ENCODE peak calls at places on chromosomes 4 and X, in six cellular contexts. One of them, this sample, is unnamed.

GRCh38 chr4:174592256-174592984 is 70.1 kb upstream of the HPGD start:
- DNase-seq in A549: no peak
- DNase-seq in GM12878: no peak
- DNase-seq in endothelial cell of umbilical vein: no peak
- DNase-seq in K562: no peak
- DNase-seq in HepG2: no peak
- DNase-seq in this sample: no peak

GRCh38 chr4:98746530-98746929 is 88.1 kb upstream of the TSPAN5 start:
- DNase-seq in A549: no peak
- DNase-seq in GM12878: no peak
- DNase-seq in endothelial cell of umbilical vein: peak
- DNase-seq in K562: no peak
- DNase-seq in HepG2: no peak
- DNase-seq in this sample: no peak

GRCh38 chr4:37976991-37977470 is 16.8 kb downstream of the PTTG2 start:
- DNase-seq in A549: peak
- DNase-seq in GM12878: no peak
- DNase-seq in endothelial cell of umbilical vein: peak
- DNase-seq in K562: peak
- DNase-seq in HepG2: peak
- DNase-seq in this sample: peak

GRCh38 chr4:5751918-5752802 is 41.2 kb downstream of the EVC start:
- DNase-seq in A549: no peak
- DNase-seq in GM12878: no peak
- DNase-seq in endothelial cell of umbilical vein: peak
- DNase-seq in K562: no peak
- DNase-seq in HepG2: no peak
- DNase-seq in this sample: no peak

GRCh38 chr4:122163301-122163700 is 11.2 kb downstream of the BLTP1 start:
- DNase-seq in A549: no peak
- DNase-seq in GM12878: no peak
- DNase-seq in endothelial cell of umbilical vein: no peak
- DNase-seq in K562: no peak
- DNase-seq in HepG2: no peak
- DNase-seq in this sample: no peak

GRCh38 chr4:7415927-7416686 is 18.6 kb downstream of the PSAPL1 start:
- DNase-seq in A549: no peak
- DNase-seq in GM12878: no peak
- DNase-seq in endothelial cell of umbilical vein: no peak
- DNase-seq in K562: no peak
- DNase-seq in HepG2: no peak
- DNase-seq in this sample: no peak

GRCh38 chr4:125434136-125434535 is 119.4 kb downstream of the FAT4 start:
- DNase-seq in A549: no peak
- DNase-seq in GM12878: no peak
- DNase-seq in endothelial cell of umbilical vein: no peak
- DNase-seq in K562: no peak
- DNase-seq in HepG2: no peak
- DNase-seq in this sample: no peak

GRCh38 chrX:120301960-120302359 is 9.3 kb downstream of the TMEM255A start:
- DNase-seq in A549: no peak
- DNase-seq in GM12878: no peak
- DNase-seq in endothelial cell of umbilical vein: no peak
- DNase-seq in K562: no peak
- DNase-seq in HepG2: no peak
- DNase-seq in this sample: no peak

GRCh38 chrX:49273181-49273727 is 3.7 kb downstream of the PPP1R3F start:
- DNase-seq in A549: no peak
- DNase-seq in GM12878: no peak
- DNase-seq in endothelial cell of umbilical vein: no peak
- DNase-seq in K562: no peak
- DNase-seq in HepG2: no peak
- DNase-seq in this sample: peak

GRCh38 chr4:78954048-78954666 is 14.9 kb upstream of the PAQR3 start:
- DNase-seq in A549: no peak
- DNase-seq in GM12878: no peak
- DNase-seq in endothelial cell of umbilical vein: peak
- DNase-seq in K562: peak
- DNase-seq in HepG2: peak
- DNase-seq in this sample: peak

GRCh38 chrX:109392895-109393294 is 89.0 kb downstream of the GUCY2F start:
- DNase-seq in A549: no peak
- DNase-seq in GM12878: no peak
- DNase-seq in endothelial cell of umbilical vein: no peak
- DNase-seq in K562: no peak
- DNase-seq in HepG2: no peak
- DNase-seq in this sample: no peak

GRCh38 chrX:129749069-129749468 is 10.3 kb downstream of the XPNPEP2 start:
- DNase-seq in A549: no peak
- DNase-seq in GM12878: no peak
- DNase-seq in endothelial cell of umbilical vein: no peak
- DNase-seq in K562: no peak
- DNase-seq in HepG2: no peak
- DNase-seq in this sample: no peak

GRCh38 chr4:53196872-53197759 is 168.7 kb downstream of the SCFD2 start:
- DNase-seq in A549: peak
- DNase-seq in GM12878: peak
- DNase-seq in endothelial cell of umbilical vein: peak
- DNase-seq in K562: peak
- DNase-seq in HepG2: peak
- DNase-seq in this sample: peak

GRCh38 chrX:9747644-9748043 is 18.0 kb downstream of the GPR143 start:
- DNase-seq in A549: no peak
- DNase-seq in GM12878: no peak
- DNase-seq in endothelial cell of umbilical vein: no peak
- DNase-seq in K562: no peak
- DNase-seq in HepG2: no peak
- DNase-seq in this sample: no peak

GRCh38 chrX:9746148-9746880 is 19.3 kb downstream of the GPR143 start:
- DNase-seq in A549: no peak
- DNase-seq in GM12878: no peak
- DNase-seq in endothelial cell of umbilical vein: peak
- DNase-seq in K562: no peak
- DNase-seq in HepG2: no peak
- DNase-seq in this sample: peak

GRCh38 chrX:9745417-9746115 is 20.1 kb downstream of the GPR143 start:
- DNase-seq in A549: no peak
- DNase-seq in GM12878: no peak
- DNase-seq in endothelial cell of umbilical vein: peak
- DNase-seq in K562: no peak
- DNase-seq in HepG2: no peak
- DNase-seq in this sample: peak

GRCh38 chrX:9749141-9749540 is 16.5 kb downstream of the GPR143 start:
- DNase-seq in A549: no peak
- DNase-seq in GM12878: no peak
- DNase-seq in endothelial cell of umbilical vein: peak
- DNase-seq in K562: no peak
- DNase-seq in HepG2: no peak
- DNase-seq in this sample: no peak
- TF ChIP-seq MAX in A549: no peak
- TF ChIP-seq MAX in GM12878: no peak
- TF ChIP-seq MAX in endothelial cell of umbilical vein: no peak
- TF ChIP-seq MAX in K562: no peak
- TF ChIP-seq MAX in HepG2: no peak
- TF ChIP-seq MAX in this sample: no peak

DNA sequence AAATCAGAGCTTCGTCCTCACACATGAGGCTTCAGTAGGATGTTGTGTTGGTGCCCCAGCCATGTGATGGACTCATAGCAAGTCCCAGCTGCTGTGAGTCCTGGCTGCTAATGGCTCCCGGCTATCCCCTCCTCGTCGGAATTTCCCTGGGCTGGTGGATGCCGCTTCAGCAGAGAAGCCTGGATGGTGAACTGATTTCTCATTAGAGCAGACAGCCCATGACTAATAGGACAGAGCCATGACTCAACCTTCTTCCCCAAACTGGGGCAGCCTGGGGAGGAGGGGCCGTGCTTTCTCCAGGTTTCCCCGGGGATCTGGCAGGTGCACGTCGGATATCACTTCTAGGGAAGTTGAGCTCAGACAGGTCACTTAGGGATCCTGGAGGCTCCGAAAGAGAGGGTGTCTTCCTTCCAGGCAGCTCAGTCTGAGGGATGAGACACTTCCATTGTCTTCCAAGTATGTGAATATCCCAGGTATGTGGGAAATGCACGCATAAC is 112.7 kb downstream of the ASMT start:
- DNase-seq in A549: peak
- DNase-seq in GM12878: no peak
- DNase-seq in endothelial cell of umbilical vein: no peak
- DNase-seq in K562: no peak
- DNase-seq in HepG2: peak
- DNase-seq in this sample: no peak
- TF ChIP-seq MYC in A549: no peak
- TF ChIP-seq MYC in GM12878: no peak
- TF ChIP-seq MYC in endothelial cell of umbilical vein: no peak
- TF ChIP-seq MYC in K562: no peak
- TF ChIP-seq MYC in HepG2: no peak
- TF ChIP-seq MYC in this sample: no peak

GRCh38 chr4:81360722-81361121 is 111.0 kb downstream of the RASGEF1B start:
- DNase-seq in A549: no peak
- DNase-seq in GM12878: no peak
- DNase-seq in endothelial cell of umbilical vein: no peak
- DNase-seq in K562: no peak
- DNase-seq in HepG2: no peak
- DNase-seq in this sample: no peak
- TF ChIP-seq CTCF in A549: no peak
- TF ChIP-seq CTCF in GM12878: no peak
- TF ChIP-seq CTCF in endothelial cell of umbilical vein: no peak
- TF ChIP-seq CTCF in K562: no peak
- TF ChIP-seq CTCF in HepG2: no peak
- TF ChIP-seq CTCF in this sample: no peak

GRCh38 chrX:51155566-51155965 is 177.1 kb upstream of the NUDT10 start:
- DNase-seq in A549: no peak
- DNase-seq in GM12878: no peak
- DNase-seq in endothelial cell of umbilical vein: no peak
- DNase-seq in K562: no peak
- DNase-seq in HepG2: no peak
- DNase-seq in this sample: no peak

GRCh38 chrX:51158261-51158660 is 174.4 kb upstream of the NUDT10 start:
- DNase-seq in A549: no peak
- DNase-seq in GM12878: no peak
- DNase-seq in endothelial cell of umbilical vein: no peak
- DNase-seq in K562: no peak
- DNase-seq in HepG2: no peak
- DNase-seq in this sample: no peak

DNA sequence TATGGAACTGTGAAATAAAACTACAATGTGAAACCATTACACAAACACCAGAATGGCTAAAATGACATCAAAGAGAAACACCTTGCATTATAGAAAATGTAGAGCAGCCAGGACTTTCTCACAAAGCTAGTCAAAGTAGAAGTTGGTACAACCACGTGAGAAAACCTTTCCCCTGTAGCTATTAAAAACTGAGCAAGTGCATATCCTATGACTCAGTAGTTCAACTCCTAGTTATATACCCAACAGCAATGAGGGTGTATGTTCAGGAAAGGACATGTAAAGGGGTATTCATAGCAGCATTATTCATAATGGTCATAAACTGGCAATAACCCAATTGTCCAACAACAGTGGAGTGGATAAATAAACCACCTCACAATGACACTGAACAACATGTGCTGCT is 177.5 kb upstream of the NUDT10 start:
- DNase-seq in A549: no peak
- DNase-seq in GM12878: no peak
- DNase-seq in endothelial cell of umbilical vein: no peak
- DNase-seq in K562: no peak
- DNase-seq in HepG2: no peak
- DNase-seq in this sample: no peak
- TF ChIP-seq MAX in A549: no peak
- TF ChIP-seq MAX in GM12878: no peak
- TF ChIP-seq MAX in endothelial cell of umbilical vein: no peak
- TF ChIP-seq MAX in K562: no peak
- TF ChIP-seq MAX in HepG2: no peak
- TF ChIP-seq MAX in this sample: no peak

GRCh38 chr4:158850800-158851644 is 82.2 kb downstream of the FNIP2 start:
- DNase-seq in A549: no peak
- DNase-seq in GM12878: no peak
- DNase-seq in endothelial cell of umbilical vein: peak
- DNase-seq in K562: peak
- DNase-seq in HepG2: no peak
- DNase-seq in this sample: peak

GRCh38 chr4:158858410-158859189 is 89.8 kb downstream of the FNIP2 start:
- DNase-seq in A549: no peak
- DNase-seq in GM12878: no peak
- DNase-seq in endothelial cell of umbilical vein: no peak
- DNase-seq in K562: no peak
- DNase-seq in HepG2: peak
- DNase-seq in this sample: no peak

GRCh38 chr4:158850371-158850770 is 81.5 kb downstream of the FNIP2 start:
- DNase-seq in A549: no peak
- DNase-seq in GM12878: no peak
- DNase-seq in endothelial cell of umbilical vein: no peak
- DNase-seq in K562: no peak
- DNase-seq in HepG2: no peak
- DNase-seq in this sample: no peak

GRCh38 chr4:158856852-158857251 is 88.0 kb downstream of the FNIP2 start:
- DNase-seq in A549: no peak
- DNase-seq in GM12878: no peak
- DNase-seq in endothelial cell of umbilical vein: peak
- DNase-seq in K562: no peak
- DNase-seq in HepG2: peak
- DNase-seq in this sample: peak

GRCh38 chr4:158854236-158854635 is 85.4 kb downstream of the FNIP2 start:
- DNase-seq in A549: no peak
- DNase-seq in GM12878: no peak
- DNase-seq in endothelial cell of umbilical vein: no peak
- DNase-seq in K562: no peak
- DNase-seq in HepG2: no peak
- DNase-seq in this sample: no peak
- TF ChIP-seq MYC in A549: no peak
- TF ChIP-seq MYC in GM12878: no peak
- TF ChIP-seq MYC in endothelial cell of umbilical vein: no peak
- TF ChIP-seq MYC in K562: no peak
- TF ChIP-seq MYC in HepG2: no peak
- TF ChIP-seq MYC in this sample: no peak

GRCh38 chr4:72136429-72136828 is 104.6 kb downstream of the NPFFR2 start:
- DNase-seq in A549: no peak
- DNase-seq in GM12878: no peak
- DNase-seq in endothelial cell of umbilical vein: no peak
- DNase-seq in K562: no peak
- DNase-seq in HepG2: no peak
- DNase-seq in this sample: no peak
- TF ChIP-seq CTCF in A549: no peak
- TF ChIP-seq CTCF in GM12878: no peak
- TF ChIP-seq CTCF in endothelial cell of umbilical vein: no peak
- TF ChIP-seq CTCF in K562: no peak
- TF ChIP-seq CTCF in HepG2: no peak
- TF ChIP-seq CTCF in this sample: no peak